ENCODE peak calls at places on chromosomes 7 and 10, in eight cellular contexts. E is iPS DF 6.9, H is suprapubic skin, C is uterus, U is thyroid gland, T is neural progenitor cell, Z is small intestine, O is IMR-90. I is an unnamed sample.

GRCh38 chr7:42745357-42746022 is 166.4 kb downstream of the C7orf25 start:
- DNase-seq in C (peak), E (no peak), H (no peak), O (peak), Z (peak), U (peak), T (peak), I (peak)

GRCh38 chr10:19767876-19768275 is 48.4 kb upstream of the PLXDC2 start:
- DNase-seq in H (no peak), O (no peak), U (no peak), E (peak), T (peak), C (no peak), Z (no peak), I (peak)

GRCh38 chr10:108424656-108425055 is 1260.2 kb upstream of the SORCS1 start:
- DNase-seq in U (no peak), O (peak), T (no peak), E (no peak), C (no peak), Z (no peak), H (no peak), I (no peak)

GRCh38 chr10:513393-513792 is 176.1 kb downstream of the DIP2C start:
- DNase-seq in T (no peak), O (no peak), C (no peak), Z (peak), E (no peak), U (no peak), H (no peak), I (no peak)

GRCh38 chr10:91635401-91636400 is 2.8 kb upstream of the PPP1R3C start:
- DNase-seq in Z (peak), U (peak), E (peak), C (peak), O (peak), T (peak), H (peak), I (peak)

GRCh38 chr10:3889961-3890522 is 105.0 kb upstream of the KLF6 start:
- DNase-seq in U (no peak), O (peak), T (no peak), E (no peak), C (no peak), Z (no peak), H (no peak), I (no peak)

GRCh38 chr10:34235164-34235832 is 579.8 kb downstream of the PARD3 start:
- DNase-seq in T (no peak), H (no peak), O (peak), E (no peak), Z (no peak), C (no peak), U (no peak), I (no peak)

GRCh38 chr10:114593240-114593792 is 64.8 kb downstream of the ABLIM1 start:
- DNase-seq in H (no peak), Z (peak), O (no peak), T (no peak), U (no peak), C (no peak), E (no peak), I (no peak)

GRCh38 chr7:95493247-95493646 is 7.5 kb downstream of the ASB4 start:
- DNase-seq in T (no peak), Z (no peak), E (no peak), H (no peak), O (peak), C (no peak), U (no peak), I (no peak)

GRCh38 chr7:4856336-4857056 is 5.3 kb downstream of the PAPOLB start:
- DNase-seq in U (no peak), O (no peak), C (no peak), Z (no peak), H (no peak), E (no peak), T (no peak), I (peak)

GRCh38 chr7:51040777-51041176 is 258.1 kb upstream of the GRB10 start:
- DNase-seq in C (no peak), H (no peak), E (no peak), U (no peak), O (no peak), Z (no peak), T (no peak), I (no peak)

GRCh38 chr10:91604936-91605534 is 27.8 kb downstream of the PPP1R3C start:
- DNase-seq in H (no peak), T (no peak), Z (no peak), U (no peak), E (no peak), C (no peak), O (peak), I (no peak)

GRCh38 chr7:24406818-24407226 is 122.8 kb downstream of the NPY start:
- DNase-seq in C (no peak), O (no peak), H (no peak), U (no peak), Z (no peak), E (no peak), T (peak), I (peak)

GRCh38 chr7:51589111-51589510 is 272.5 kb upstream of the COBL start:
- DNase-seq in H (no peak), C (no peak), O (no peak), T (no peak), U (no peak), Z (no peak), E (no peak), I (no peak)

GRCh38 chr10:30437039-30437781 is 3.2 kb downstream of the MAP3K8 start:
- DNase-seq in E (no peak), C (no peak), T (no peak), U (no peak), Z (peak), H (no peak), O (peak), I (no peak)

GRCh38 chr7:106282374-106282773 is 2.4 kb downstream of the NAMPT start:
- DNase-seq in T (no peak), H (no peak), O (no peak), Z (no peak), E (no peak), C (no peak), U (no peak), I (no peak)

GRCh38 chr10:85642082-85642420 is 724.5 kb downstream of the GRID1 start:
- DNase-seq in E (no peak), Z (no peak), U (no peak), T (no peak), O (no peak), C (no peak), H (no peak), I (no peak)

GRCh38 chr10:45534572-45534971 is 138.0 kb downstream of the ZFAND4 start:
- DNase-seq in E (no peak), C (no peak), T (no peak), H (no peak), U (no peak), Z (no peak), O (no peak), I (no peak)

GRCh38 chr10:123254287-123254858 is 100.2 kb downstream of the BUB3 start:
- DNase-seq in C (no peak), T (no peak), H (no peak), Z (no peak), O (no peak), E (no peak), U (no peak), I (no peak)

GRCh38 chr7:131557521-131558385 is 1.3 kb upstream of the PODXL start:
- DNase-seq in H (no peak), T (peak), E (peak), U (peak), C (peak), Z (peak), O (no peak), I (peak)

GRCh38 chr7:131555565-131556054 is 818 bp downstream of the PODXL start:
- DNase-seq in O (no peak), Z (peak), T (peak), H (no peak), E (no peak), U (peak), C (no peak), I (peak)

GRCh38 chr7:131556912-131557457 is 557 bp upstream of the PODXL start:
- DNase-seq in C (no peak), T (no peak), U (no peak), O (no peak), E (no peak), Z (no peak), H (no peak), I (no peak)

GRCh38 chr7:131554880-131555516 is 1.4 kb downstream of the PODXL start:
- DNase-seq in C (no peak), Z (no peak), H (no peak), U (no peak), T (peak), O (no peak), E (no peak), I (no peak)

DNA sequence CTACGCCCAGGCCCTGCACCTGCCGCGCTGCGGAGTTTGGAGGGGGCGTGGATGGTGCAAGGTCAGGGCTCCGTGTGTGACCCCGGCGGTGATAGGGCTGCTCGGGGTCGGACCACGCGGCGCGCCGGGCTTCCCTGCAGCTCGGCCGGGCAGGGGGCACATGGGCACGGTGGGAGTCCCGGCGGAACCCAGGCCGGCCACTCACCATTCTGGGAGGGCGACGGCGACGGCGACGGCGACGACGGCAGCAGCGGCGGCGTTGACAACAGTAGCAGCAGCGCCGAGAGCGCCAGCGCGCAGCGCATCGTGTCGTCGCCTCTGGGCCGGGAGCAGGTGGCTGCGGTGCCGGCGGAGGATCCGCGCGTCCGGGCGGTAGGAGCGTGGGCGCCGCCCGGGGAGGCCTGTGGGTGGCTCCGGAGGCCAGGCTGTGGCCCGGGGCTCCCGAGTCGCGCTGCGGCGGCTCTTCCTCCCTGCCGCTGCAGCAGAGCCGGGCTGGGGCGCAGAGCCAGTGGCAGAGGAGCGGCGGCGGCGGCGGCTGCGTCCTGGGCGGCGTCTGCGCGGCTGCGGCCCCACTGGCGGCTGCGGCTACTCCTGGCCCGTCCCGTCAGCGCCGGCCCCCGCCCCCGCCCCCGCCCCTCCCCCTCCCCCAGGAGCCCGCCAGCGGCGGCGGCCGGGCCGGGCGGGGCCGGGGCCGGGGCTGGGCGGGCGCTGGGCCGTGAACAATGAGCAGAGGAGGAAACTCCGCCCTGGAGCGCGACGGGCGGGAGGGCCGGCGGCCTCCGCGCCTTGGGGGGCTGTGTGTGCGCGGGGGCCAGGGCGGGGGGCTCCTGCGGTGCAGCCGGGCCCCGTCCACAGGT is at the start of gene PODXL:
- DNase-seq in E (no peak), Z (peak), U (peak), H (no peak), O (peak), C (peak), T (peak), I (peak)
- H3K27ac ChIP-seq in E (no peak), Z (no peak), U (peak), H (peak), O (no peak), C (peak), T (no peak), I (peak)

GRCh38 chr7:69414555-69414954 is 183.7 kb upstream of the AUTS2 start:
- DNase-seq in O (no peak), E (no peak), Z (no peak), C (no peak), H (no peak), U (no peak), T (no peak), I (no peak)

GRCh38 chr7:69411466-69411865 is 186.8 kb upstream of the AUTS2 start:
- DNase-seq in U (no peak), C (no peak), E (no peak), O (no peak), T (no peak), H (no peak), Z (no peak), I (no peak)

GRCh38 chr7:69412331-69413146 is 185.7 kb upstream of the AUTS2 start:
- DNase-seq in T (no peak), Z (peak), U (no peak), E (no peak), C (no peak), H (peak), O (no peak), I (no peak)

GRCh38 chr7:69411018-69411417 is 187.3 kb upstream of the AUTS2 start:
- DNase-seq in C (no peak), T (no peak), U (no peak), O (no peak), Z (no peak), E (no peak), H (peak), I (no peak)
- H3K4me3 ChIP-seq in C (no peak), T (no peak), U (no peak), O (no peak), Z (no peak), E (no peak), H (no peak), I (no peak)

DNA sequence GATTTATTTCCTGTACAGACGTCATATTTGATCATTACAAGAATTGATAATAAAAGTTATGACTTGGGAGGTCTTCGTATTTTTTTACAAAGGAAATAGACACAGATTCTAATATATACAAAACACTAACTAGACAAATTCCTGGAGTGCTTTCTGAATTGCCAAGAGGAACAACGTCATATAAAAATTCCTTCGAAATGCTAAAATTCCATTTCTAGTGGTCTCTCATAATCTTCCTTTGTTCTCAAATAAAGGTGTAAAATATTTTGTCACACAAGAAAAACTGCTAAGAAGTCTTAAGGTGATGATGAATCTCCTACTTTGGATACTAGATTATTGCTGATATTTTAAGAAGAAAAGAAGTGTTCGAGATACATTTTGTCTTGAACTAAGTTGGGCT is 85.4 kb downstream of the CDK6 start:
- DNase-seq in T (no peak), O (peak), U (no peak), Z (no peak), E (no peak), H (no peak), C (no peak), I (no peak)
- H3K27ac ChIP-seq in T (no peak), O (no peak), U (no peak), Z (no peak), E (no peak), H (no peak), C (no peak), I (no peak)

GRCh38 chr10:32036922-32037321 is 19.3 kb downstream of the KIF5B start:
- DNase-seq in E (no peak), T (no peak), H (no peak), U (no peak), C (no peak), O (no peak), Z (no peak), I (no peak)

GRCh38 chr10:32038777-32039176 is 17.4 kb downstream of the KIF5B start:
- DNase-seq in H (no peak), O (peak), E (no peak), C (no peak), T (no peak), U (no peak), Z (no peak), I (no peak)

GRCh38 chr10:32041290-32042028 is 14.8 kb downstream of the KIF5B start:
- DNase-seq in T (no peak), C (no peak), H (no peak), O (no peak), Z (no peak), U (no peak), E (no peak), I (no peak)

GRCh38 chr10:32035038-32035437 is 21.2 kb downstream of the KIF5B start:
- DNase-seq in U (no peak), T (no peak), C (no peak), E (no peak), Z (no peak), O (no peak), H (no peak), I (no peak)

GRCh38 chr10:32039745-32040144 is 16.5 kb downstream of the KIF5B start:
- DNase-seq in T (no peak), E (no peak), C (no peak), Z (no peak), U (no peak), H (no peak), O (no peak), I (no peak)
- H3K4me3 ChIP-seq in T (no peak), E (no peak), C (no peak), Z (no peak), U (no peak), H (no peak), O (no peak), I (no peak)